ENCODE peak calls at places on chromosomes 2 and 18, in six cellular contexts. J is MM.1S, N is OCI-LY7, O is GM20000, I is neural crest cell, C is keratinocyte. V is an unnamed sample.

GRCh38 chr2:215498411-215498810 is 62.5 kb upstream of the FN1 start:
- DNase-seq in I (no peak), C (no peak), J (no peak), N (no peak), O (no peak), V (no peak)

GRCh38 chr2:122478108-122478507 is 722.7 kb downstream of the TSN start:
- DNase-seq in C (no peak), N (no peak), I (no peak), O (no peak), J (no peak), V (no peak)

GRCh38 chr2:8575011-8575750 is 106.7 kb upstream of the ID2 start:
- DNase-seq in J (no peak), N (peak), I (no peak), C (no peak), O (no peak), V (peak)

GRCh38 chr2:137192366-137193315 is 427.3 kb downstream of the THSD7B start:
- DNase-seq in N (no peak), J (no peak), I (no peak), O (no peak), C (no peak), V (no peak)

GRCh38 chr2:219159771-219160185 is 837 bp downstream of the NHEJ1 start:
- DNase-seq in I (no peak), J (no peak), C (no peak), O (no peak), N (no peak), V (no peak)

GRCh38 chr2:120604767-120605166 is 130.9 kb upstream of the GLI2 start:
- DNase-seq in O (no peak), J (no peak), N (no peak), C (no peak), I (no peak), V (no peak)

GRCh38 chr2:88880441-88880953 is 189.0 kb downstream of the RPIA start:
- DNase-seq in J (peak), O (no peak), C (no peak), I (no peak), N (peak), V (no peak)

GRCh38 chr2:104068665-104069064 is 785.2 kb upstream of the POU3F3 start:
- DNase-seq in C (no peak), I (no peak), O (no peak), J (no peak), N (no peak), V (no peak)

DNA sequence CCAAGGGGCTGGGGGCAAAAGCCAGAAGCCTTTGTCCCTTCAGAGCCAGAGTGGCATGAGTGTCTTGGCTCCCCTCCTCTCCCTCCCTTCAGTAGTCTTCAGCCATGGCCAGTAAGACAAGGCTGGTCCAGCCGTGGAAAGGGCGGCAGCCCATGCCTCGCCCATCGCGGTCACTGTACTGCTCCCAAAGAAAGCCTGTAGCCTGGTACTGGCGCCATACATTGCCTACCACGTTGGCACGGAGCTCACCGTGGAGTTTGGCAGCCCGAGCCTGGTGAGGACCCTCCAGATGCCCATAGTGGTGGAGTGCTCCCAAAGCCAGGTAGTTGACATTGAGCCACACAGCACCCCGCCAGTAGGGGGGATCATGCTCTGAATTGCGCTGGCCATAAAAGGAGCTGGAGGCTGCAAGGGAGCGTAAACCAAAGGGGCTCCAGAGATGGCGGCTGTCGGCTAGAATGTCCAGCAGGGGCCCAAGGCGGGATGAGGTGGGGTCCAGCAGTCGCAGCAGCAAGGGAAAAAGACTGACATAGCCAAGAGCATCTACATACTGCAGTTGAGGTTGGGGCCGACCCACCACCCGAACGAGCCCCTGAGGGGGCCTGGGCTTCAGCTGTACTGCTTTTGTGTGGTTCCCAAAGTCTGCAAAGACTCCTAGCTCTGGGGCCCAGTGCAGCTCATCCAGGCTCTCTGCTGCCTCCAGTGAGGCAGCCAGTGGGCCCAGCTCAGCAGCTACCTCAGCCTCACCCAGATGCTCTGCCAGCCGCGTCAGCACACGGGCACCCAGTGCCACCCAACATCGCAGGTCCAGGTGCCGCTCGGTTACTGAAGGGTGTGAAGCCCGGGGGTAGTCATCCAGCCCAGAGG is 3.2 kb downstream of the WBP1 start:
- DNase-seq in I (no peak), N (peak), J (no peak), O (no peak), C (no peak), V (no peak)
- TF ChIP-seq CTCF in I (no peak), N (peak), J (peak), O (no peak), C (no peak), V (no peak)

GRCh38 chr2:112725545-112726457 is 5.0 kb downstream of the NT5DC4 start:
- DNase-seq in O (peak), I (no peak), J (no peak), C (peak), N (no peak), V (no peak)
- TF ChIP-seq CTCF in O (no peak), I (no peak), J (no peak), C (no peak), N (no peak), V (no peak)

DNA sequence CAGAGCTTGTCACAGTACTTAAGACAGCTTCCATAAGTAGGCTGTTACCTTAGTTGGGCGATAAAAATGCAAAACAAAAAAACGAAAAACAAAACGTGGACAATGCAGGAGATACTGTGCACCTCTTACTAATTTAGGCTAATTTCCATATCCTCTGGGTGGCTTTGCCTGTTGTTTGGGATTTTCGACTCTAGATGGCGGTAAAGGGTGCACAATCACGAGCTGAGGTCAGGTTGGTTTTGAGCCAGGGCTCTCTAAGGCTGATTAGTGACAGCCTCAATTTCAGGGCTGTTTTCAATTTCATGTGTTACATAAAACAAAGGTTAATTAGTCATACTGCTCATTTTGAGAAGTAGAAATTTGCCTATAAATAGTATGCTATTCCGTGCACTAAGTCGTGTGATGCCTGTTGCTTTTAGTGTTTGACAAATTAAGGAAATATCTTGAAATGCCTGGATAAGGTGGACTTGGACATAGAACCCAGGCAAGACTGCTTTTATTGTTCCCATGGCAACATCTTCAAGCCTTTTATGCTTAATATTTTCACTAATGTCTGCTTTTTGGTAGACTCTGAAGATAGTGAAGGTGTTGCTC is 493.1 kb downstream of the SOCS6 start:
- DNase-seq in J (peak), I (peak), O (peak), C (no peak), N (peak), V (no peak)
- TF ChIP-seq CTCF in J (peak), I (peak), O (peak), C (peak), N (peak), V (no peak)

DNA sequence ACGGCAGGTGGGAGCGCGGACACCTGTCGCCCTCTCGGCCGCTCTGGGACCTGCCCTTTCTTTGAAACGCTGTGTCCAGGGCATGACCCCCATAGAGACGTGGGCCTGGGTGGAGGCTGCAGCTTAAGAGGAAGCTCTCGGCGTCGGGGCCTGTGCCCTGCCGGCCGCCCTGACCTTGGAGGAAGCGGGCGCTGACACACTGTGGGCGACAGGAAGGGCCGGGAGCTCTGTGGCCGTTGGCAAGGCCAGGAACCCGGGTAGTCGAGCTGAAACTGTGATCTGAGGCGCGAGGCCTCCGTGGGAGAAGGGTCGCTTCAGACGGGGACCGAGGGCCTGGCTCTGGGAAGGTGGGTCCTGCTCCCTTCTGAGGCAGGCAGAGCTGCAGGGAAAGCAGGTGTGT is 28.2 kb downstream of the KCNG2 start:
- DNase-seq in O (no peak), I (no peak), N (no peak), C (no peak), J (no peak), V (no peak)
- TF ChIP-seq CTCF in O (no peak), I (no peak), N (no peak), C (no peak), J (no peak), V (no peak)

DNA sequence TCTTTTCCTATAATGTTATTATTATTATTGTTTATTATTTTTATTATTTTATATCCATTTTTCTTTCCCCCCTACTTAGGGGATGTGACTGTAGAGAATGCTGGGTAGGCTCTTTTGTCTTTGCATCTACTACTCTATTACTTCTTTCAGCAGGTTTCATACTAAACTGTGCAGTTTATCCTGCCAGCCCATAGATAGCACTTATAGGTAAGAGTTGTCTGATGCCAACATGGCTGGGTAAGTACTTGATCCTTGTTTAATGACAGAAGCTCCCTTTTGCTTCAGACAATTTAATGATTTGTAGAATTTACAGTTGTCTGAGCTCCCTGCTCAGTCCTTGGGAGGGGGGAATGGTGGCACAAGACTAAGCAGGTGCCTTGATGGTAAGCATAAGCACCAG is 262.9 kb upstream of the CDH2 start:
- DNase-seq in C (no peak), N (no peak), O (no peak), I (no peak), J (no peak), V (no peak)
- TF ChIP-seq CTCF in C (no peak), N (no peak), O (no peak), I (no peak), J (peak), V (no peak)

GRCh38 chr2:47510745-47511144 is 107.8 kb downstream of the MSH2 start:
- DNase-seq in N (peak), O (no peak), I (no peak), C (no peak), J (no peak), V (no peak)
- TF ChIP-seq CTCF in N (peak), O (no peak), I (no peak), C (peak), J (no peak), V (no peak)

DNA sequence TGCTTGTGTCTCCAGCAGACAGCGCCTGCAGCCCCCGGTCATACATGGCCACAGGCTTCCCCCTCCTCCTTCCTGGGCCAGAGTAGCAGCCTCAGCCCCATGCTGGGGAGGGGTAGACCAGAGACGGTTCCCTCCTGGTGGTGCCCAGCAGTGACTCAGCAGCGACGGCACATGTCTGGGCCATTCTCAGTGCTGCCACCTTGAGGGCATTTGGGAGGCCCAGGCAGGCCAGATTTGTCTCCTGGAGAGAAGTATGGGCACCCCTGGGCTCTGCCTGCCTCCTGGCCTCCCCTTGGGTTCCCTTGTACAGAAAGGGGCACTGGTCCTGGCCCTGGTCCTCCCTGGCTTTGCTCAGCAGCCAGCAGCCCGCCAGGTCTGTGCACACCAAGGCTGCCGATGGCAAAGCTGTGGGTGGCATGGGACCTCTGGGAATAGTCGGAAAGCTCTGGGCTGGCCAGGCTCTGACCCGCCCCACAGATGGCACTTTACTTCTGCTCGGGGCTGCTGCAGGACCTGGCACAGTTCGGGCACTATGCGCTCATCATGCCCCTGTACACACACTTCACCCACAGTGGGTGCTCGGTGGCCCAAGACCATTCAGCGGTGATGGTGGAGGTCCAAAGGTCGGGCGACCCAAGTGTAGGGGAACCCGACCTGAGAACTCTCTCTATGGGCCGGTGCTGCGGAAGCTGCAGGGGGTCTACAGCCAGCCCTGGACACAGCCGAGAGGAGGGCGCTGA is 11.4 kb upstream of the ALPI start:
- DNase-seq in C (peak), J (peak), N (peak), I (peak), O (peak), V (no peak)
- TF ChIP-seq CTCF in C (peak), J (peak), N (peak), I (peak), O (peak), V (no peak)

DNA sequence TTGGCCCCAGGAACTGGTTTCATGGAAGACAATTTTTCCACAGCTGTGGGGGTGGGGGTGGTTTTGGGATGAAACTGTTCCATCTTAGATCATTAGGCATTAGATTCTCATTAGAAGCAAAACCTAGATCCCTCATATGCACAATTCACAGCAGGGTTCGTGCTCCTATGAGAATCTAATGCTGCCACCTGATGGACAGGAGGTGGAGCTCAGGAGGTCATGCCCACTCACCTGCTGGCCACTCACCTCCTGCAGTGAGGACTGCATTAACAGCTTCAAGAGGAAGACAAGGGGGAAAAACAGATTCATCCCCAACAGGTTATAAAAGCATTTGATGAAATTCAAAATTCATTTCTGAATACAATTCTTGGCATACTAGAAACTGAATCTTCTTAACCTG is 38.5 kb downstream of the THAP4 start:
- DNase-seq in J (no peak), I (no peak), N (peak), O (no peak), C (no peak), V (no peak)
- TF ChIP-seq CTCF in J (peak), I (peak), N (peak), O (peak), C (no peak), V (no peak)

DNA sequence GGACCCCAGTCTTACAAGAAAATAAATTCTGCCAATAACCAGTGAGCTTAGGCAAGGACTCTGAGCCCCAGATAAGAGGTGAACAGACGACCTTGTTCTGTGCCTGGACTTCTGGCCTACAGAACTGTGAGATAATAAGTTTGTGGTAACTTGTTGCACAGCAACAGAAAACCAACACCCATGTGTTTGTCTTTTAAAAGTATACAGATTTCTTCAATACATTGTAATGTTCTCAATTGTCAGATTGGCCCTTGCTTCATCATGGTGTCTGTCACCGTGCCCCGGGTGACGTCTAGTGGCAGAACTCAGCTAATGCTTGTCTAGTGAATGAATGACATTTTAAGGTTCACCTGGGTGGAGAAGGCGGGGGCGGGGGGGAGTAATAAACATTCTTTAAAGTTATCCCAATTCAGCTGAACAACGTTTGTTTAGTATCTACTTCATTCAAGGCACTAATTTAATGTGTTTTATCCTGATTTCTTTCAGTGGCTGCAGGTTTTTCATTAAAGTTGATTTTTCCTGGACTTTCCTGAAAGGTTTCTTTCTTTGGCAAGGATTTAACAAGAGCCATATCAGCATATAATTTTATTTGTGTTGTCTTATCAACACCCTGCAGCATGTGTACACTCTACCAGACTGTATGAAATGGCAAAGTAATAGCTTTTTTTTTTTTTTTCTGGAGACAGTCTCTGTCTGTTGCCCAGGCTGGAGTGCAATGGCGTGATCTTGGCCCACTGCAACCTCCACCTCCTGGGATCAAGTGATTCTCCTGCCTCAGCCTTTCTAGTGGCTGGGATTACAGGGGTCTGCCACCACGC is 123.8 kb upstream of the DLX2 start:
- DNase-seq in C (no peak), O (no peak), J (no peak), N (peak), I (no peak), V (no peak)
- TF ChIP-seq CTCF in C (peak), O (no peak), J (no peak), N (peak), I (no peak), V (no peak)

V was measured in omental fat pad.